ENCODE peak calls at places on chromosomes 12 and 14, in ten cellular contexts. One of them, this sample, is unnamed.

GRCh38 chr12:76109879-76110278 is 25.4 kb upstream of the NAP1L1 start:
- DNase-seq in GM12878: no peak
- DNase-seq in AG04449: no peak
- DNase-seq in IMR-90: no peak
- DNase-seq in PC-9: no peak
- DNase-seq in astrocyte of the cerebellum: no peak
- DNase-seq in neural crest cell: no peak
- DNase-seq in mucosa of descending colon: no peak
- DNase-seq in bronchial epithelial cell: no peak
- DNase-seq in choroid plexus epithelial cell: no peak
- DNase-seq in this sample: no peak

GRCh38 chr14:33564774-33565630 is 385.9 kb downstream of the EGLN3 start:
- DNase-seq in mucosa of descending colon: no peak
- DNase-seq in choroid plexus epithelial cell: peak
- DNase-seq in AG04449: peak
- DNase-seq in astrocyte of the cerebellum: peak
- DNase-seq in GM12878: peak
- DNase-seq in IMR-90: peak
- DNase-seq in PC-9: peak
- DNase-seq in neural crest cell: no peak
- DNase-seq in bronchial epithelial cell: peak
- DNase-seq in this sample: peak

GRCh38 chr12:69095765-69096477 is 143.4 kb upstream of the CPSF6 start:
- DNase-seq in choroid plexus epithelial cell: no peak
- DNase-seq in mucosa of descending colon: no peak
- DNase-seq in astrocyte of the cerebellum: no peak
- DNase-seq in neural crest cell: no peak
- DNase-seq in IMR-90: no peak
- DNase-seq in PC-9: no peak
- DNase-seq in GM12878: no peak
- DNase-seq in AG04449: no peak
- DNase-seq in bronchial epithelial cell: no peak
- DNase-seq in this sample: no peak

GRCh38 chr14:99450266-99450665 is 30.4 kb downstream of the SETD3 start:
- DNase-seq in PC-9: no peak
- DNase-seq in AG04449: no peak
- DNase-seq in mucosa of descending colon: no peak
- DNase-seq in neural crest cell: no peak
- DNase-seq in bronchial epithelial cell: no peak
- DNase-seq in astrocyte of the cerebellum: no peak
- DNase-seq in IMR-90: no peak
- DNase-seq in GM12878: no peak
- DNase-seq in choroid plexus epithelial cell: no peak
- DNase-seq in this sample: no peak

GRCh38 chr12:75908961-75909699 is 122.4 kb downstream of the PHLDA1 start:
- DNase-seq in astrocyte of the cerebellum: peak
- DNase-seq in choroid plexus epithelial cell: peak
- DNase-seq in mucosa of descending colon: no peak
- DNase-seq in IMR-90: peak
- DNase-seq in PC-9: no peak
- DNase-seq in AG04449: peak
- DNase-seq in neural crest cell: no peak
- DNase-seq in GM12878: no peak
- DNase-seq in bronchial epithelial cell: peak
- DNase-seq in this sample: peak

GRCh38 chr14:101596742-101597141 is 35.4 kb downstream of the DIO3 start:
- DNase-seq in mucosa of descending colon: no peak
- DNase-seq in AG04449: no peak
- DNase-seq in IMR-90: no peak
- DNase-seq in GM12878: no peak
- DNase-seq in choroid plexus epithelial cell: no peak
- DNase-seq in bronchial epithelial cell: no peak
- DNase-seq in neural crest cell: no peak
- DNase-seq in astrocyte of the cerebellum: no peak
- DNase-seq in PC-9: no peak
- DNase-seq in this sample: no peak

GRCh38 chr14:58408681-58409080 is 13.0 kb downstream of the TOMM20L start:
- DNase-seq in bronchial epithelial cell: no peak
- DNase-seq in AG04449: no peak
- DNase-seq in neural crest cell: no peak
- DNase-seq in mucosa of descending colon: no peak
- DNase-seq in PC-9: no peak
- DNase-seq in IMR-90: no peak
- DNase-seq in GM12878: no peak
- DNase-seq in choroid plexus epithelial cell: no peak
- DNase-seq in astrocyte of the cerebellum: no peak
- DNase-seq in this sample: no peak

GRCh38 chr12:77163068-77163810 is 97.9 kb upstream of the E2F7 start:
- DNase-seq in bronchial epithelial cell: peak
- DNase-seq in PC-9: no peak
- DNase-seq in choroid plexus epithelial cell: no peak
- DNase-seq in astrocyte of the cerebellum: no peak
- DNase-seq in IMR-90: no peak
- DNase-seq in neural crest cell: no peak
- DNase-seq in GM12878: no peak
- DNase-seq in mucosa of descending colon: no peak
- DNase-seq in AG04449: no peak
- DNase-seq in this sample: no peak

DNA sequence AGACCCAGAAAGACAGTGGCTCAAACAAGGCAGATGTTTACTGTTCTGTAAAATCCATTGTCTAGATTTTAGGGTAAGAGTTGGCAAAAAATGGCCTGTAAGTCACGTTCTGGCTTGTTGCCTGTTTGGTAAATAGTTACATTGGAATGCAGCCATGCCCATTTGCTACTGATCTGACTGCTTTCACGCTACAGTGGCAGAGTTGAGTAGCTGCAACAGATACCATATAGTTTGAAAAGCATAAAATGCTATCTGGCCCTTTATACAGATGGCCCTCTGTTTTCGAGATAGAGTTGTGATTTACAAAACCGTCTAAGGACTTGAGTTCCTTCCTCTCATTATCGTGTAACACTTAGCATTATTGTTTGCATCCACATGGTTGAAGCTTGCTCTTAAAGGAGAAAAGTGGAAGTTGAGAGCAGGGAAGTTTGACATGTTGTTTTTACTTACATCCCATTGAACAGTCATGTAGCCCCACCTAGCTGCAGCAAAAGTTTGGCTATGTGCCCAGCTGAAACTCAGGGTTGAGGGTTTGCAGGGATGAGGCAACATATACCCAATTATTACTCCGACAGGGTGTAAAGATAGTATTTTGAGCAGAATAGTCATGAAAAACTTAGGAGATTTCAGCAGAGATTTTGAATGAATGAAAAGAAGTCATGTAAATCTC is 11.3 kb upstream of the SCFD1 start:
- DNase-seq in AG04449: no peak
- DNase-seq in astrocyte of the cerebellum: peak
- DNase-seq in PC-9: no peak
- DNase-seq in GM12878: no peak
- DNase-seq in choroid plexus epithelial cell: peak
- DNase-seq in bronchial epithelial cell: peak
- DNase-seq in IMR-90: peak
- DNase-seq in mucosa of descending colon: no peak
- DNase-seq in neural crest cell: no peak
- DNase-seq in this sample: peak
- TF ChIP-seq CTCF in AG04449: no peak
- TF ChIP-seq CTCF in astrocyte of the cerebellum: peak
- TF ChIP-seq CTCF in PC-9: no peak
- TF ChIP-seq CTCF in GM12878: peak
- TF ChIP-seq CTCF in choroid plexus epithelial cell: peak
- TF ChIP-seq CTCF in bronchial epithelial cell: peak
- TF ChIP-seq CTCF in IMR-90: peak
- TF ChIP-seq CTCF in mucosa of descending colon: no peak
- TF ChIP-seq CTCF in neural crest cell: no peak
- TF ChIP-seq CTCF in this sample: peak

GRCh38 chr12:126668538-126668937 is 1598.4 kb upstream of the TMEM132C start:
- DNase-seq in astrocyte of the cerebellum: peak
- DNase-seq in bronchial epithelial cell: peak
- DNase-seq in choroid plexus epithelial cell: peak
- DNase-seq in mucosa of descending colon: no peak
- DNase-seq in neural crest cell: no peak
- DNase-seq in IMR-90: no peak
- DNase-seq in PC-9: no peak
- DNase-seq in AG04449: no peak
- DNase-seq in GM12878: no peak
- DNase-seq in this sample: peak

GRCh38 chr12:126668961-126669360 is 1598.0 kb upstream of the TMEM132C start:
- DNase-seq in neural crest cell: no peak
- DNase-seq in choroid plexus epithelial cell: peak
- DNase-seq in IMR-90: no peak
- DNase-seq in GM12878: no peak
- DNase-seq in mucosa of descending colon: no peak
- DNase-seq in PC-9: no peak
- DNase-seq in AG04449: no peak
- DNase-seq in bronchial epithelial cell: no peak
- DNase-seq in astrocyte of the cerebellum: peak
- DNase-seq in this sample: no peak

GRCh38 chr12:126667340-126667739 is 1599.6 kb upstream of the TMEM132C start:
- DNase-seq in PC-9: peak
- DNase-seq in bronchial epithelial cell: peak
- DNase-seq in astrocyte of the cerebellum: peak
- DNase-seq in mucosa of descending colon: no peak
- DNase-seq in choroid plexus epithelial cell: peak
- DNase-seq in IMR-90: no peak
- DNase-seq in GM12878: no peak
- DNase-seq in AG04449: no peak
- DNase-seq in neural crest cell: no peak
- DNase-seq in this sample: peak

GRCh38 chr12:126663304-126664094 is 1598.3 kb downstream of the AACS start:
- DNase-seq in astrocyte of the cerebellum: no peak
- DNase-seq in bronchial epithelial cell: peak
- DNase-seq in AG04449: no peak
- DNase-seq in mucosa of descending colon: no peak
- DNase-seq in GM12878: no peak
- DNase-seq in PC-9: no peak
- DNase-seq in neural crest cell: peak
- DNase-seq in choroid plexus epithelial cell: peak
- DNase-seq in IMR-90: no peak
- DNase-seq in this sample: peak
- TF ChIP-seq CTCF in astrocyte of the cerebellum: peak
- TF ChIP-seq CTCF in bronchial epithelial cell: peak
- TF ChIP-seq CTCF in AG04449: no peak
- TF ChIP-seq CTCF in mucosa of descending colon: no peak
- TF ChIP-seq CTCF in GM12878: no peak
- TF ChIP-seq CTCF in PC-9: peak
- TF ChIP-seq CTCF in neural crest cell: peak
- TF ChIP-seq CTCF in choroid plexus epithelial cell: peak
- TF ChIP-seq CTCF in IMR-90: no peak
- TF ChIP-seq CTCF in this sample: no peak

GRCh38 chr12:73514672-73515071 is 1023.0 kb upstream of the ATXN7L3B start:
- DNase-seq in mucosa of descending colon: no peak
- DNase-seq in PC-9: no peak
- DNase-seq in IMR-90: no peak
- DNase-seq in neural crest cell: no peak
- DNase-seq in bronchial epithelial cell: no peak
- DNase-seq in AG04449: no peak
- DNase-seq in astrocyte of the cerebellum: no peak
- DNase-seq in choroid plexus epithelial cell: no peak
- DNase-seq in GM12878: no peak
- DNase-seq in this sample: peak
- TF ChIP-seq CTCF in mucosa of descending colon: no peak
- TF ChIP-seq CTCF in PC-9: peak
- TF ChIP-seq CTCF in IMR-90: no peak
- TF ChIP-seq CTCF in neural crest cell: peak
- TF ChIP-seq CTCF in bronchial epithelial cell: no peak
- TF ChIP-seq CTCF in AG04449: no peak
- TF ChIP-seq CTCF in astrocyte of the cerebellum: no peak
- TF ChIP-seq CTCF in choroid plexus epithelial cell: peak
- TF ChIP-seq CTCF in GM12878: no peak
- TF ChIP-seq CTCF in this sample: no peak

GRCh38 chr14:20658246-20658645 is 16.8 kb upstream of the OR6S1 start:
- DNase-seq in IMR-90: no peak
- DNase-seq in bronchial epithelial cell: no peak
- DNase-seq in neural crest cell: no peak
- DNase-seq in mucosa of descending colon: no peak
- DNase-seq in PC-9: no peak
- DNase-seq in AG04449: no peak
- DNase-seq in GM12878: no peak
- DNase-seq in choroid plexus epithelial cell: no peak
- DNase-seq in astrocyte of the cerebellum: no peak
- DNase-seq in this sample: no peak

GRCh38 chr14:20659813-20660395 is 18.4 kb upstream of the OR6S1 start:
- DNase-seq in neural crest cell: no peak
- DNase-seq in mucosa of descending colon: no peak
- DNase-seq in AG04449: no peak
- DNase-seq in choroid plexus epithelial cell: no peak
- DNase-seq in PC-9: no peak
- DNase-seq in IMR-90: no peak
- DNase-seq in GM12878: no peak
- DNase-seq in astrocyte of the cerebellum: no peak
- DNase-seq in bronchial epithelial cell: no peak
- DNase-seq in this sample: no peak

GRCh38 chr14:20661197-20661596 is 19.7 kb upstream of the OR6S1 start:
- DNase-seq in choroid plexus epithelial cell: no peak
- DNase-seq in bronchial epithelial cell: no peak
- DNase-seq in AG04449: no peak
- DNase-seq in neural crest cell: no peak
- DNase-seq in astrocyte of the cerebellum: no peak
- DNase-seq in GM12878: no peak
- DNase-seq in IMR-90: no peak
- DNase-seq in mucosa of descending colon: no peak
- DNase-seq in PC-9: no peak
- DNase-seq in this sample: no peak

GRCh38 chr14:20667957-20668356 is 16.4 kb upstream of the RNASE4 start:
- DNase-seq in IMR-90: no peak
- DNase-seq in neural crest cell: no peak
- DNase-seq in mucosa of descending colon: no peak
- DNase-seq in GM12878: peak
- DNase-seq in PC-9: no peak
- DNase-seq in choroid plexus epithelial cell: no peak
- DNase-seq in astrocyte of the cerebellum: no peak
- DNase-seq in AG04449: no peak
- DNase-seq in bronchial epithelial cell: no peak
- DNase-seq in this sample: no peak

DNA sequence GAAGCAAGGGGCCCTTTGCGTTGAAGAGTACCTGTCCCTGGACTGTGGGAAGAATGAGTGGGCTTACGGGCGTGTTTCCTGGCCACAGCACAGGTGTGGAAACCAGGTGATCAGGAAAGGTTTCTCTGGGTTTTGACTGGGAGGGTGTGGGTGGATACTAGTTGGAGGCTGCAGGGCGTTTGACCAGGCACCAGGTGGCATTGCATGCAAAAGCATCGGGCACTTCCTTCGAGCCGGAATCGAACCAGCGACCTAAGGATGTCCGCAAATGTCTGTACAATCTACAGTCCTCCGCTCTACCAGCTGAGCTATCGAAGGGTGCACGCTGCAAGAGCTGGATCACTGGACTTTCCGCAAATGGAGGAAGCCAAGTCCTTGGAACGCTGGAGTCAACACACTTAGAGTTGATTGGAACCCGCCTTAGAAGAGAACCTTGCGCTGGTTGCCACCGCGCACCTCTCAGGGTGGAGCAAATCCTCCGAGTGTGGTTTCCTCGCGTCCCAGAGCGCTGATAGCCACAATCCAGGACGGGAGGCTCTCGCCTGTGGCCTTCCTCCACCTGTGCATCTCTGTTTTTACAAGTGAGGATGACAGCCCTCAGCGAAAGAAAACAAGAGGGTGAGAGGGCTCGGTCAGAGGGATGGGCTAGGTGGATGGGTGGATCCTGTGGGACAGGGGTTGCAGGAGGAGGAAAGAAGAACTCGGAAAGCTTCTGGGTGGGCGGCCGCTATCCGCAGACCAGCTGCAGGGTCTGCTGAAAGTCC is 21.2 kb upstream of the RNASE4 start:
- DNase-seq in bronchial epithelial cell: peak
- DNase-seq in PC-9: peak
- DNase-seq in AG04449: no peak
- DNase-seq in GM12878: peak
- DNase-seq in choroid plexus epithelial cell: peak
- DNase-seq in IMR-90: peak
- DNase-seq in astrocyte of the cerebellum: no peak
- DNase-seq in neural crest cell: no peak
- DNase-seq in mucosa of descending colon: peak
- DNase-seq in this sample: peak
- TF ChIP-seq CTCF in bronchial epithelial cell: peak
- TF ChIP-seq CTCF in PC-9: peak
- TF ChIP-seq CTCF in AG04449: peak
- TF ChIP-seq CTCF in GM12878: peak
- TF ChIP-seq CTCF in choroid plexus epithelial cell: peak
- TF ChIP-seq CTCF in IMR-90: peak
- TF ChIP-seq CTCF in astrocyte of the cerebellum: peak
- TF ChIP-seq CTCF in neural crest cell: peak
- TF ChIP-seq CTCF in mucosa of descending colon: peak
- TF ChIP-seq CTCF in this sample: peak

This sample was measured in epithelial cell of esophagus.